ENCODE peak calls at places on chromosome 1, in seven cellular contexts. M is GM23248, X is HFF-Myc, C is endodermal cell, F is hepatocyte, N is K562, O is SJSA1. G is an unnamed sample.

GRCh38 chr1:44266400-44267344 is 53.4 kb downstream of the DMAP1 start:
- DNase-seq in M (no peak), X (no peak), C (no peak), F (no peak), N (no peak), O (no peak), G (no peak)

GRCh38 chr1:180092931-180093650 is 61.6 kb upstream of the QSOX1 start:
- DNase-seq in M (no peak), X (no peak), C (no peak), F (no peak), N (peak), O (no peak), G (no peak)

GRCh38 chr1:180848191-180848590 is 64.5 kb upstream of the KIAA1614 start:
- DNase-seq in M (no peak), X (no peak), C (no peak), F (no peak), N (no peak), O (no peak), G (no peak)

GRCh38 chr1:74937176-74937575 is 197.0 kb upstream of the LHX8 start:
- DNase-seq in M (no peak), X (no peak), C (no peak), F (peak), N (no peak), O (no peak), G (no peak)

GRCh38 chr1:178093150-178093957 is 550 bp upstream of the RASAL2 start:
- DNase-seq in M (peak), X (peak), C (peak), F (peak), N (peak), O (peak), G (no peak)

GRCh38 chr1:40849801-40850592 is 12.2 kb downstream of the CITED4 start:
- DNase-seq in M (peak), X (no peak), C (peak), F (peak), N (peak), O (peak), G (peak)

GRCh38 chr1:187045371-187045770 is 216.6 kb downstream of the PLA2G4A start:
- DNase-seq in M (no peak), X (no peak), C (no peak), F (no peak), N (no peak), O (no peak), G (no peak)

GRCh38 chr1:209199371-209199770 is 384.1 kb upstream of the CAMK1G start:
- DNase-seq in M (no peak), X (no peak), C (peak), F (no peak), N (no peak), O (no peak), G (no peak)

GRCh38 chr1:27102707-27103468 is 52.0 kb downstream of the SLC9A1 start:
- DNase-seq in M (peak), X (no peak), C (peak), F (peak), N (peak), O (peak), G (no peak)

GRCh38 chr1:247443641-247444040 is 14.3 kb downstream of the OR2B11 start:
- DNase-seq in M (no peak), X (no peak), C (no peak), F (no peak), N (no peak), O (no peak), G (no peak)

GRCh38 chr1:244349103-244349531 is 102.6 kb downstream of the ADSS2 start:
- DNase-seq in M (peak), X (peak), C (peak), F (no peak), N (no peak), O (no peak), G (no peak)

GRCh38 chr1:17582124-17582768 is 42.7 kb downstream of the ARHGEF10L start:
- DNase-seq in M (no peak), X (no peak), C (no peak), F (no peak), N (no peak), O (no peak), G (no peak)
- H3K4me3 ChIP-seq in M (no peak), X (no peak), C (no peak), F (no peak), N (no peak), O (no peak), G (no peak)

GRCh38 chr1:225466848-225467192 is 39.0 kb upstream of the LBR start:
- DNase-seq in M (no peak), X (no peak), C (no peak), F (no peak), N (no peak), O (no peak), G (no peak)

GRCh38 chr1:225462714-225463574 is 35.1 kb upstream of the LBR start:
- DNase-seq in M (no peak), X (no peak), C (peak), F (no peak), N (no peak), O (no peak), G (no peak)

GRCh38 chr1:225467193-225468020 is 39.6 kb upstream of the LBR start:
- DNase-seq in M (no peak), X (no peak), C (no peak), F (no peak), N (no peak), O (no peak), G (peak)

GRCh38 chr1:225465793-225466517 is 38.1 kb upstream of the LBR start:
- DNase-seq in M (no peak), X (no peak), C (no peak), F (no peak), N (no peak), O (no peak), G (no peak)

GRCh38 chr1:225464851-225465792 is 37.3 kb upstream of the LBR start:
- DNase-seq in M (no peak), X (no peak), C (peak), F (no peak), N (no peak), O (no peak), G (no peak)
- H3K4me3 ChIP-seq in M (no peak), X (no peak), C (no peak), F (no peak), N (no peak), O (no peak), G (no peak)

GRCh38 chr1:201535046-201535777 is 3.7 kb upstream of the NAV1 start:
- DNase-seq in M (peak), X (no peak), C (no peak), F (peak), N (peak), O (no peak), G (no peak)
- H3K4me3 ChIP-seq in M (no peak), X (no peak), C (no peak), F (no peak), N (no peak), O (no peak), G (no peak)

GRCh38 chr1:172391972-172392371 is 28.5 kb upstream of the C1orf105 start:
- DNase-seq in M (no peak), X (no peak), C (no peak), F (no peak), N (no peak), O (no peak), G (no peak)

GRCh38 chr1:172393354-172393753 is 27.1 kb upstream of the C1orf105 start:
- DNase-seq in M (no peak), X (no peak), C (no peak), F (no peak), N (no peak), O (no peak), G (no peak)

GRCh38 chr1:172394811-172395210 is 25.7 kb upstream of the C1orf105 start:
- DNase-seq in M (peak), X (no peak), C (no peak), F (no peak), N (no peak), O (no peak), G (no peak)

GRCh38 chr1:172397221-172397620 is 23.3 kb upstream of the C1orf105 start:
- DNase-seq in M (peak), X (no peak), C (no peak), F (no peak), N (no peak), O (no peak), G (no peak)

GRCh38 chr1:172394167-172394751 is 26.2 kb upstream of the C1orf105 start:
- DNase-seq in M (peak), X (no peak), C (no peak), F (peak), N (no peak), O (no peak), G (peak)
- H3K4me3 ChIP-seq in M (peak), X (no peak), C (no peak), F (no peak), N (no peak), O (no peak), G (no peak)

GRCh38 chr1:109963864-109964263 is 20.7 kb upstream of the AHCYL1 start:
- DNase-seq in M (no peak), X (no peak), C (no peak), F (no peak), N (no peak), O (no peak), G (no peak)

GRCh38 chr1:109959974-109960744 is 24.4 kb upstream of the AHCYL1 start:
- DNase-seq in M (peak), X (peak), C (peak), F (peak), N (no peak), O (peak), G (no peak)

GRCh38 chr1:109959632-109959973 is 25.0 kb upstream of the AHCYL1 start:
- DNase-seq in M (no peak), X (no peak), C (no peak), F (no peak), N (no peak), O (no peak), G (no peak)

GRCh38 chr1:109960745-109961094 is 23.8 kb upstream of the AHCYL1 start:
- DNase-seq in M (no peak), X (no peak), C (no peak), F (no peak), N (no peak), O (no peak), G (no peak)
- H3K4me3 ChIP-seq in M (no peak), X (no peak), C (peak), F (no peak), N (no peak), O (no peak), G (no peak)

G was measured in Jurkat, Clone E6-1.